ENCODE peak calls at places on chromosomes 16 and 17, in seven cellular contexts. E, D, U, J, P, O and T are unnamed samples.
A peak's percentile ranks its signal among the peaks of the same experiment; 100 is the strongest.

GRCh38 chr17:38559025-38559879 is 46.5 kb downstream of the SRCIN1 start:
- DNase-seq in J (no peak), O (peak; percentile 98), D (peak; percentile 98), P (peak; percentile 87), U (peak; percentile 93), E (peak; percentile 95), T (peak; percentile 93)

GRCh38 chr16:67537270-67537635 is 8.6 kb downstream of the RIPOR1 start:
- DNase-seq in E (peak; percentile 66), P (peak; percentile 45), J (peak; percentile 85), O (no peak), D (no peak), U (no peak), T (no peak)

GRCh38 chr16:78220571-78220970 is 121.1 kb downstream of the WWOX start:
- DNase-seq in O (no peak), D (no peak), E (no peak), J (no peak), U (no peak), P (no peak), T (no peak)

GRCh38 chr17:7329360-7330098 is 394 bp upstream of the NEURL4 start:
- DNase-seq in D (peak; percentile 98), J (peak; percentile 97), O (peak; percentile 93), E (peak; percentile 94), U (peak; percentile 97), P (peak; percentile 98), T (peak; percentile 86)

GRCh38 chr16:89431616-89432015 is 58.7 kb downstream of the ANKRD11 start:
- DNase-seq in E (no peak), P (no peak), U (no peak), J (no peak), D (no peak), O (no peak), T (no peak)

GRCh38 chr17:42456223-42457106 is 2.2 kb upstream of the ATP6V0A1 start:
- DNase-seq in D (no peak), P (no peak), O (no peak), J (no peak), U (peak; percentile 82), E (no peak), T (no peak)

GRCh38 chr16:49809561-49809960 is 46.4 kb downstream of the ZNF423 start:
- DNase-seq in E (no peak), U (no peak), J (no peak), D (no peak), O (no peak), P (no peak), T (no peak)

GRCh38 chr17:81440511-81441244 is 45.4 kb downstream of the BAHCC1 start:
- DNase-seq in U (no peak), O (peak; percentile 55), E (no peak), P (no peak), J (peak; percentile 98), D (peak; percentile 35), T (no peak)

GRCh38 chr16:14669776-14670175 is 24.3 kb downstream of the PLA2G10 start:
- DNase-seq in D (peak; percentile 34), U (no peak), O (peak; percentile 58), P (no peak), E (no peak), J (no peak), T (no peak)

GRCh38 chr16:69481901-69482341 is 57.5 kb downstream of the CYB5B start:
- DNase-seq in O (no peak), J (no peak), D (no peak), P (no peak), U (no peak), E (no peak), T (peak; percentile 84)

GRCh38 chr17:1153795-1154546 is 25.8 kb downstream of the ABR start:
- DNase-seq in U (peak; percentile 18), D (peak; percentile 82), P (no peak), O (peak; percentile 24), J (peak; percentile 93), E (no peak), T (peak; percentile 17)

GRCh38 chr16:2467301-2468141 is 3.6 kb upstream of the NTN3 start:
- DNase-seq in D (peak; percentile 93), J (peak; percentile 89), O (peak; percentile 86), U (no peak), E (no peak), P (no peak), T (peak; percentile 82)

GRCh38 chr16:84186685-84187437 is at the start of gene TAF1C:
- DNase-seq in O (peak; percentile 89), D (peak; percentile 90), J (peak; percentile 99), E (peak; percentile 91), P (peak; percentile 93), U (peak; percentile 89), T (peak; percentile 91)

GRCh38 chr16:1281517-1281916 is 25.6 kb downstream of the TPSD1 start:
- DNase-seq in E (no peak), O (no peak), U (no peak), J (no peak), P (no peak), D (no peak), T (no peak)

GRCh38 chr17:30433514-30433913 is 43.7 kb upstream of the GOSR1 start:
- DNase-seq in U (no peak), J (no peak), O (no peak), D (no peak), P (no peak), E (no peak), T (peak; percentile 89)

GRCh38 chr17:7220593-7221280 is 999 bp downstream of the ACADVL start:
- DNase-seq in D (peak; percentile 37), J (peak; percentile 79), E (peak; percentile 55), U (no peak), P (peak; percentile 76), O (peak; percentile 46), T (no peak)

GRCh38 chr17:8673621-8674020 is 43.1 kb upstream of the MYH10 start:
- DNase-seq in U (no peak), E (no peak), D (no peak), J (peak; percentile 71), P (no peak), O (no peak), T (no peak)

GRCh38 chr17:39261286-39261685 is 35.5 kb upstream of the STAC2 start:
- DNase-seq in P (no peak), U (no peak), D (peak; percentile 49), E (peak; percentile 43), J (no peak), O (no peak), T (no peak)

GRCh38 chr17:74860999-74861553 is 1.4 kb upstream of the GRIN2C start:
- DNase-seq in O (no peak), P (no peak), J (peak; percentile 70), E (no peak), D (no peak), U (no peak), T (no peak)

GRCh38 chr16:31138621-31139578 is 3.4 kb upstream of the PRSS8 start:
- DNase-seq in U (no peak), J (peak; percentile 47), D (no peak), E (no peak), P (no peak), O (no peak), T (no peak)

GRCh38 chr17:50290074-50290702 is 15.9 kb downstream of the TMEM92 start:
- DNase-seq in U (peak; percentile 88), E (no peak), P (peak; percentile 46), D (no peak), O (no peak), J (no peak), T (no peak)

GRCh38 chr17:17354560-17355357 is 51.6 kb downstream of the NT5M start:
- DNase-seq in U (no peak), O (peak; percentile 68), D (peak; percentile 80), J (peak; percentile 88), P (peak; percentile 75), E (peak; percentile 77), T (no peak)

GRCh38 chr16:69626256-69626655 is 60.5 kb downstream of the NFAT5 start:
- DNase-seq in O (no peak), U (no peak), P (no peak), D (no peak), E (no peak), J (no peak), T (no peak)

GRCh38 chr17:32482568-32483320 is 4.0 kb upstream of the CDK5R1 start:
- DNase-seq in P (no peak), O (no peak), E (no peak), J (no peak), U (no peak), D (no peak), T (no peak)

GRCh38 chr16:89618114-89618999 is 4.9 kb downstream of the DPEP1 start:
- DNase-seq in U (no peak), D (no peak), J (no peak), O (no peak), P (no peak), E (no peak), T (no peak)

GRCh38 chr16:85998868-85999729 is 100.1 kb downstream of the IRF8 start:
- DNase-seq in D (no peak), E (no peak), O (no peak), J (no peak), U (no peak), P (peak; percentile 23), T (no peak)

GRCh38 chr16:30941600-30942420 is 7.1 kb upstream of the ORAI3 start:
- DNase-seq in J (peak; percentile 90), P (peak; percentile 73), O (peak; percentile 52), E (peak; percentile 62), D (peak; percentile 80), U (peak; percentile 70), T (peak; percentile 48)

GRCh38 chr17:72422505-72423285 is 301.9 kb downstream of the SOX9 start:
- DNase-seq in D (no peak), J (peak; percentile 71), O (no peak), P (peak; percentile 32), U (no peak), E (peak; percentile 7), T (no peak)

GRCh38 chr17:56648814-56649213 is 55.3 kb downstream of the NOG start:
- DNase-seq in U (no peak), J (no peak), E (no peak), O (no peak), P (no peak), D (no peak), T (no peak)

GRCh38 chr17:70654706-70655105 is 485.4 kb downstream of the KCNJ2 start:
- DNase-seq in D (peak; percentile 54), E (no peak), O (no peak), U (no peak), P (no peak), J (peak; percentile 43), T (no peak)

GRCh38 chr17:15285466-15285865 is 20.3 kb upstream of the PMP22 start:
- DNase-seq in E (no peak), P (no peak), J (no peak), D (no peak), U (no peak), O (no peak), T (no peak)

GRCh38 chr16:27070776-27071175 is 4.0 kb downstream of the C16orf82 start:
- DNase-seq in J (no peak), O (no peak), E (no peak), P (no peak), U (no peak), D (no peak), T (no peak)

GRCh38 chr16:22685162-22685830 is 128.7 kb upstream of the HS3ST2 start:
- DNase-seq in U (no peak), P (no peak), D (no peak), E (no peak), J (no peak), O (no peak), T (no peak)

GRCh38 chr17:51362818-51363598 is 102.7 kb downstream of the UTP18 start:
- DNase-seq in J (no peak), D (no peak), O (no peak), U (no peak), E (no peak), P (no peak), T (no peak)

GRCh38 chr17:12537436-12537835 is 128.3 kb upstream of the MYOCD start:
- DNase-seq in E (no peak), J (no peak), U (no peak), O (no peak), P (no peak), D (no peak), T (no peak)

GRCh38 chr17:4786111-4786491 is at the start of gene VMO1:
- DNase-seq in J (peak; percentile 73), D (peak; percentile 35), U (no peak), P (no peak), O (no peak), E (no peak), T (no peak)